ENCODE peak calls at places on chromosomes 7 and 10, in seven cellular contexts. X is HCEC 1CT; R is IMR-90; W is progenitor cell of endocrine pancreas; C is GM06990; S is stimulated activated effector memory CD8-positive, alpha-beta T cell treated with anti-CD3 and anti-CD28 coated beads, Interleukin-12 subunit alpha, Interleukin-12 subunit beta, amount 100 ng/mL, for 72 hours; T is stromal cell of bone marrow. N is an unnamed sample.

GRCh38 chr10:3495281-3495680 is 289.7 kb downstream of the KLF6 start:
- DNase-seq in W (no peak), S (no peak), C (no peak), X (no peak), T (no peak), R (no peak), N (no peak)

GRCh38 chr10:62632071-62632809 is 172.3 kb upstream of the ADO start:
- DNase-seq in T (no peak), S (no peak), C (peak; percentile 79), R (no peak), X (no peak), W (no peak), N (peak; percentile 66)

GRCh38 chr10:124524991-124525653 is 63.5 kb downstream of the LHPP start:
- DNase-seq in X (no peak), W (no peak), R (no peak), C (no peak), S (no peak), T (peak; percentile 7), N (no peak)

GRCh38 chr10:614772-615582 is 74.5 kb downstream of the DIP2C start:
- DNase-seq in T (no peak), R (peak; percentile 26), W (no peak), S (no peak), X (no peak), C (no peak), N (no peak)

GRCh38 chr7:128710391-128710930 is 28.7 kb upstream of the CALU start:
- DNase-seq in S (no peak), C (no peak), W (no peak), R (no peak), T (no peak), X (peak; percentile 15), N (no peak)

GRCh38 chr10:21496285-21497176 is 29.0 kb downstream of the SKIDA1 start:
- DNase-seq in R (peak; percentile 25), X (peak; percentile 53), S (peak; percentile 26), W (peak; percentile 49), C (peak; percentile 76), T (no peak), N (peak; percentile 85)

GRCh38 chr10:69636626-69637550 is 6.8 kb downstream of the FAM241B start:
- DNase-seq in C (no peak), R (no peak), W (no peak), X (no peak), T (no peak), S (no peak), N (no peak)

GRCh38 chr7:100503350-100503735 is 19.6 kb downstream of the NYAP1 start:
- DNase-seq in T (no peak), R (peak; percentile 46), W (no peak), C (no peak), S (no peak), X (peak; percentile 79), N (no peak)

GRCh38 chr7:154929006-154929726 is 73.8 kb downstream of the PAXIP1 start:
- DNase-seq in W (no peak), R (no peak), T (no peak), S (no peak), X (no peak), C (no peak), N (no peak)

GRCh38 chr7:27173412-27174076 is 576 bp downstream of the HOXA10 start:
- DNase-seq in W (no peak), T (no peak), C (no peak), X (peak; percentile 47), R (no peak), S (no peak), N (no peak)

GRCh38 chr10:131352765-131353290 is 41.3 kb upstream of the TCERG1L start:
- DNase-seq in X (no peak), S (no peak), C (no peak), R (no peak), W (no peak), T (no peak), N (no peak)

GRCh38 chr7:64888901-64889685 is 14.0 kb upstream of the ZNF273 start:
- DNase-seq in S (no peak), W (no peak), X (no peak), T (no peak), C (no peak), R (no peak), N (peak; percentile 36)

GRCh38 chr10:131111474-131112080 is 199.9 kb downstream of the TCERG1L start:
- DNase-seq in W (no peak), S (no peak), X (no peak), R (no peak), C (no peak), T (no peak), N (no peak)

GRCh38 chr7:74544706-74545469 is 91.2 kb downstream of the GTF2IRD1 start:
- DNase-seq in C (no peak), S (no peak), T (peak; percentile 6), X (peak; percentile 22), R (peak; percentile 64), W (no peak), N (no peak)

GRCh38 chr10:123427386-123427785 is 238.8 kb upstream of the GPR26 start:
- DNase-seq in R (no peak), S (no peak), X (no peak), C (no peak), T (no peak), W (no peak), N (no peak)

GRCh38 chr10:104032144-104032775 is 53.4 kb downstream of the COL17A1 start:
- DNase-seq in R (no peak), C (no peak), W (no peak), T (no peak), S (no peak), X (no peak), N (no peak)

GRCh38 chr7:23349484-23350157 is 50.5 kb downstream of the MALSU1 start:
- DNase-seq in W (no peak), C (no peak), X (peak; percentile 92), R (peak; percentile 90), T (peak; percentile 51), S (no peak), N (no peak)

GRCh38 chr7:94382155-94382554 is 12.5 kb upstream of the COL1A2 start:
- DNase-seq in C (no peak), W (no peak), T (no peak), R (peak; percentile 69), X (peak; percentile 74), S (no peak), N (no peak)

GRCh38 chr7:121449304-121449703 is 53.2 kb upstream of the FAM3C start:
- DNase-seq in T (no peak), W (no peak), C (no peak), X (peak; percentile 49), S (no peak), R (no peak), N (no peak)

GRCh38 chr10:119786117-119786769 is 60.4 kb downstream of the INPP5F start:
- DNase-seq in X (no peak), T (no peak), C (no peak), W (no peak), S (no peak), R (peak; percentile 78), N (no peak)

GRCh38 chr7:228610-229009 is 36.2 kb downstream of the FAM20C start:
- DNase-seq in C (no peak), S (no peak), R (no peak), X (no peak), W (no peak), T (no peak), N (no peak)

GRCh38 chr7:127251458-127252379 is 1.0 kb downstream of the GRM8 start:
- DNase-seq in W (no peak), X (no peak), R (no peak), S (no peak), C (peak; percentile 34), T (no peak), N (peak; percentile 78)

GRCh38 chr10:46544989-46545791 is 11.3 kb downstream of the GPRIN2 start:
- DNase-seq in T (no peak), C (no peak), S (no peak), R (no peak), W (peak; percentile 8), X (peak; percentile 39), N (peak; percentile 72)

GRCh38 chr10:131453772-131454634 is 142.5 kb upstream of the TCERG1L start:
- DNase-seq in R (no peak), T (no peak), C (peak; percentile 13), S (peak; percentile 49), X (no peak), W (peak; percentile 85), N (peak; percentile 68)

GRCh38 chr10:96093948-96094347 is 36.1 kb upstream of the ZNF518A start:
- DNase-seq in X (no peak), C (no peak), W (no peak), T (no peak), S (no peak), R (no peak), N (no peak)

GRCh38 chr10:85430991-85431390 is 935.6 kb downstream of the GRID1 start:
- DNase-seq in X (no peak), T (no peak), R (no peak), C (no peak), S (no peak), W (no peak), N (no peak)

GRCh38 chr7:148905093-148905666 is 21.1 kb upstream of the EZH2 start:
- DNase-seq in C (no peak), R (no peak), T (no peak), W (no peak), X (no peak), S (no peak), N (no peak)

GRCh38 chr7:27155816-27156507 is 513 bp downstream of the HOXA7 start:
- DNase-seq in X (peak; percentile 32), R (no peak), S (no peak), W (no peak), C (no peak), T (no peak), N (no peak)

GRCh38 chr7:45036801-45037200 is 36.8 kb downstream of the CCM2 start:
- DNase-seq in T (no peak), S (no peak), X (no peak), W (no peak), C (no peak), R (no peak), N (no peak)

GRCh38 chr7:70599446-70600190 is 532.3 kb upstream of the GALNT17 start:
- DNase-seq in T (no peak), C (no peak), R (no peak), W (no peak), S (no peak), X (no peak), N (no peak)

GRCh38 chr10:62231371-62231770 is 37.3 kb downstream of the RTKN2 start:
- DNase-seq in R (peak; percentile 92), S (no peak), C (no peak), W (no peak), T (peak; percentile 81), X (peak; percentile 94), N (no peak)

GRCh38 chr7:117145952-117146475 is 176.8 kb downstream of the WNT2 start:
- DNase-seq in T (no peak), R (no peak), C (no peak), X (no peak), W (no peak), S (no peak), N (no peak)

GRCh38 chr10:124217906-124218769 is 124.7 kb upstream of the CHST15 start:
- DNase-seq in R (no peak), S (no peak), X (no peak), C (no peak), W (no peak), T (no peak), N (no peak)

GRCh38 chr10:122531261-122531660 is 29.3 kb upstream of the DMBT1 start:
- DNase-seq in T (no peak), S (no peak), R (no peak), W (no peak), C (no peak), X (no peak), N (no peak)

GRCh38 chr10:72014785-72015480 is 50.7 kb downstream of the CHST3 start:
- DNase-seq in X (no peak), S (no peak), R (no peak), C (no peak), W (no peak), T (no peak), N (no peak)

GRCh38 chr10:25294032-25294926 is 119.5 kb downstream of the GPR158 start:
- DNase-seq in W (no peak), C (no peak), S (no peak), X (no peak), T (peak; percentile 4), R (peak; percentile 8), N (no peak)